ENCODE peak calls at places on chromosomes 3 and 15, in nine cellular contexts. U, K, N, Z, L, D, F, W and R are unnamed samples.

GRCh38 chr3:141332436-141332835 is 35.9 kb upstream of the ZBTB38 start:
- DNase-seq in D (no peak), W (no peak), N (no peak), K (no peak), L (no peak), Z (no peak), U (no peak), F (no peak), R (no peak)

GRCh38 chr3:13714251-13714916 is 165.5 kb downstream of the FBLN2 start:
- DNase-seq in Z (no peak), W (no peak), U (no peak), N (no peak), K (no peak), F (no peak), L (no peak), D (no peak), R (no peak)

GRCh38 chr3:72343078-72343477 is 505.2 kb downstream of the SHQ1 start:
- DNase-seq in F (peak), U (no peak), Z (no peak), K (no peak), N (no peak), L (no peak), D (no peak), W (no peak), R (no peak)

GRCh38 chr15:71128939-71129562 is 13.8 kb downstream of the THSD4 start:
- DNase-seq in U (no peak), W (no peak), L (no peak), D (no peak), F (no peak), K (no peak), Z (no peak), N (no peak), R (no peak)

GRCh38 chr3:37453393-37454391 is 279.3 kb upstream of the LRRFIP2 start:
- DNase-seq in W (no peak), F (no peak), Z (no peak), U (peak), L (no peak), D (peak), N (peak), K (no peak), R (no peak)

GRCh38 chr15:60679256-60679655 is 200.3 kb upstream of the ICE2 start:
- DNase-seq in L (no peak), F (peak), Z (no peak), W (no peak), K (no peak), N (no peak), D (no peak), U (no peak), R (no peak)

GRCh38 chr15:52797625-52798501 is 7.7 kb upstream of the ONECUT1 start:
- DNase-seq in L (no peak), K (no peak), U (no peak), D (no peak), N (no peak), Z (no peak), F (no peak), W (no peak), R (no peak)

GRCh38 chr3:25582242-25582641 is 82.5 kb downstream of the TOP2B start:
- DNase-seq in Z (no peak), W (peak), K (no peak), L (no peak), U (no peak), D (no peak), F (peak), N (no peak), R (no peak)

GRCh38 chr3:147368151-147368550 is 38.2 kb downstream of the ZIC4 start:
- DNase-seq in Z (no peak), F (no peak), W (no peak), N (no peak), U (no peak), D (no peak), L (no peak), K (no peak), R (no peak)